ENCODE peak calls at places on chromosomes 2 and 18, in four cellular contexts. A, O, L and M are unnamed samples.

GRCh38 chr2:225566798-225567197 is 167.3 kb downstream of the NYAP2 start:
- DNase-seq in A (no peak), O (no peak), L (no peak), M (no peak)

GRCh38 chr2:121309323-121309722 is 24.3 kb upstream of the TFCP2L1 start:
- DNase-seq in A (no peak), O (no peak), L (no peak), M (no peak)

GRCh38 chr2:127637236-127637630 is 8.7 kb upstream of the GPR17 start:
- DNase-seq in A (peak; percentile 88), O (no peak), L (no peak), M (no peak)

GRCh38 chr2:49516427-49516826 is 362.1 kb upstream of the FSHR start:
- DNase-seq in A (no peak), O (no peak), L (no peak), M (no peak)

GRCh38 chr2:72745679-72746368 is 80.0 kb downstream of the EXOC6B start:
- DNase-seq in A (no peak), O (no peak), L (no peak), M (peak; percentile 27)

GRCh38 chr2:96916156-96917007 is 46.5 kb upstream of the SEMA4C start:
- DNase-seq in A (no peak), O (no peak), L (no peak), M (no peak)

GRCh38 chr2:238596571-238597551 is 170.1 kb downstream of the ASB1 start:
- DNase-seq in A (no peak), O (peak; percentile 90), L (peak; percentile 65), M (peak; percentile 94)

GRCh38 chr2:118197011-118197695 is 108.9 kb downstream of the INSIG2 start:
- DNase-seq in A (no peak), O (no peak), L (no peak), M (no peak)

GRCh38 chr2:60064687-60065361 is 488.6 kb downstream of the BCL11A start:
- DNase-seq in A (no peak), O (no peak), L (peak; percentile 27), M (no peak)

GRCh38 chr18:43965691-43966090 is 688.4 kb upstream of the SYT4 start:
- DNase-seq in A (no peak), O (no peak), L (no peak), M (no peak)

GRCh38 chr18:49613741-49614151 is 51.9 kb downstream of the LIPG start:
- DNase-seq in A (no peak), O (no peak), L (peak; percentile 27), M (no peak)

GRCh38 chr2:161096336-161096735 is 63.9 kb upstream of the TANK start:
- DNase-seq in A (no peak), O (no peak), L (no peak), M (no peak)

GRCh38 chr2:159150208-159150607 is 136.3 kb downstream of the WDSUB1 start:
- DNase-seq in A (no peak), O (no peak), L (no peak), M (no peak)

GRCh38 chr2:129929321-129930290 is 49.9 kb upstream of the RAB6C start:
- DNase-seq in A (no peak), O (no peak), L (no peak), M (no peak)

GRCh38 chr2:70921839-70922590 is 13.7 kb upstream of the ATP6V1B1 start:
- DNase-seq in A (no peak), O (no peak), L (peak; percentile 43), M (no peak)

GRCh38 chr2:239773377-239774141 is 251.6 kb downstream of the NDUFA10 start:
- DNase-seq in A (peak; percentile 71), O (no peak), L (no peak), M (no peak)

GRCh38 chr2:128348505-128349065 is 29.9 kb upstream of the HS6ST1 start:
- DNase-seq in A (no peak), O (no peak), L (no peak), M (no peak)

GRCh38 chr18:36296591-36297418 is 708 bp upstream of the FHOD3 start:
- DNase-seq in A (no peak), O (no peak), L (peak; percentile 53), M (no peak)

GRCh38 chr18:49723648-49724180 is 89.6 kb downstream of the ACAA2 start:
- DNase-seq in A (no peak), O (no peak), L (no peak), M (no peak)

GRCh38 chr2:214995409-214995808 is 143.0 kb downstream of the ABCA12 start:
- DNase-seq in A (no peak), O (no peak), L (no peak), M (no peak)

GRCh38 chr2:48357351-48357750 is 172.6 kb upstream of the STON1 start:
- DNase-seq in A (no peak), O (no peak), L (no peak), M (no peak)

GRCh38 chr2:232696609-232697058 is 497 bp upstream of the GIGYF2 start:
- DNase-seq in A (no peak), O (no peak), L (no peak), M (no peak)

GRCh38 chr18:79905389-79905911 is 46.0 kb downstream of the SLC66A2 start:
- DNase-seq in A (peak; percentile 57), O (no peak), L (no peak), M (no peak)

GRCh38 chr2:222296911-222297599 is 1.7 kb downstream of the PAX3 start:
- DNase-seq in A (peak; percentile 76), O (no peak), L (no peak), M (no peak)

GRCh38 chr18:60895181-60895580 is 438.0 kb upstream of the CDH20 start:
- DNase-seq in A (no peak), O (no peak), L (no peak), M (no peak)

GRCh38 chr2:145752091-145752806 is 1232.3 kb upstream of the ZEB2 start:
- DNase-seq in A (no peak), O (no peak), L (peak; percentile 26), M (peak; percentile 45)

GRCh38 chr2:19458604-19459003 is 100.2 kb upstream of the OSR1 start:
- DNase-seq in A (no peak), O (no peak), L (no peak), M (no peak)

GRCh38 chr2:188293601-188294482 is 2.2 kb downstream of the GULP1 start:
- DNase-seq in A (no peak), O (peak; percentile 64), L (peak; percentile 85), M (peak; percentile 79)

GRCh38 chr2:1887915-1888314 is 143.6 kb upstream of the PXDN start:
- DNase-seq in A (no peak), O (peak; percentile 1), L (no peak), M (no peak)

GRCh38 chr18:68454511-68455228 is 260.2 kb downstream of the TMX3 start:
- DNase-seq in A (no peak), O (no peak), L (no peak), M (no peak)

GRCh38 chr2:54741250-54741649 is 17.8 kb downstream of the EML6 start:
- DNase-seq in A (no peak), O (no peak), L (no peak), M (no peak)

GRCh38 chr2:163210430-163210918 is 371.9 kb upstream of the KCNH7 start:
- DNase-seq in A (no peak), O (no peak), L (no peak), M (peak; percentile 39)

GRCh38 chr18:44969214-44969842 is 288.6 kb downstream of the SETBP1 start:
- DNase-seq in A (no peak), O (no peak), L (no peak), M (no peak)

GRCh38 chr2:190481339-190481738 is 53.2 kb downstream of the NEMP2 start:
- DNase-seq in A (no peak), O (no peak), L (no peak), M (no peak)

GRCh38 chr2:18402888-18403287 is 157.6 kb downstream of the RDH14 start:
- DNase-seq in A (no peak), O (no peak), L (no peak), M (no peak)
- TF ChIP-seq CTCF in A (no peak), O (no peak), L (no peak), M (no peak)

DNA sequence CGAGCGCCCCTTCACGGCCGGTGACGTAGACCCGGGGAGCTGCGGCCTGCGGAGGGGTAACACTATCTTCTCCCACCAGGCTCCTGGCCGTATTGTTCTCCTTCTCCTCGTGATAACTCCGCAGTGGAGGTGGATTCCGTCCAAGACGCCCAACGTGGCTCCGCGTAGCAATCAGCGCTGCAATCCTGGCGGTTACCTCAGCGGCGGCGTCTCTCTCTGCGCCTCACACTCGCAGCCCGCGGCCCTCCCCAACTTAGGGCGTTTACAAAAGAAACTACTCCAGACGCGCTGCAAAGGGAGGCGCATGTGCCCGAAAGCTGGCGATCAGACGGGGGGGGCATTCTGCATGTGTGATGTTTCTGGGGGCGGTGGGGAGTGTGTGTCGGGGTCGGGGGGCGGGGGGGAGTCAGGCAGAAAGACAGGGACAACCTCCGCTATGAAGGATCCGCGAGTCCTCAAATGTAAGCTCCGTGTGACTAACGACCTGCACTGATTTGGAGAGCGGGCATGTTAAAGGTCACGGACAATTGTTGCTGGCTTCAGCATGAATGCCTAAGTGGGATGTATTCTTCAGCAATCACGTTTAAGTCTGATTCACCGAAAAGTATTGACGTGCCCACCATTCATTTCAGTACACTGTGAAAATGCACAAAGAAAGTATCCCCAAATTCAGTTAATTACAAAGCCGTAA is 1.3 kb upstream of the ZNF516 start:
- DNase-seq in A (peak; percentile 89), O (no peak), L (peak; percentile 57), M (no peak)
- H3K4me3 ChIP-seq in A (peak overlapping the region; percentile 70), O (peak overlapping the region; percentile 59), L (no peak overlapping the region), M (peak overlapping the region; percentile 77)

GRCh38 chr2:99854236-99854852 is 288.0 kb downstream of the AFF3 start:
- DNase-seq in A (no peak), O (no peak), L (no peak), M (no peak)

GRCh38 chr2:99851091-99851490 is 291.3 kb downstream of the AFF3 start:
- DNase-seq in A (no peak), O (peak; percentile 65), L (no peak), M (peak; percentile 79)

GRCh38 chr2:99851811-99852210 is 290.6 kb downstream of the AFF3 start:
- DNase-seq in A (no peak), O (no peak), L (no peak), M (no peak)

GRCh38 chr2:99852376-99852934 is 289.9 kb downstream of the AFF3 start:
- DNase-seq in A (no peak), O (no peak), L (no peak), M (no peak)

DNA sequence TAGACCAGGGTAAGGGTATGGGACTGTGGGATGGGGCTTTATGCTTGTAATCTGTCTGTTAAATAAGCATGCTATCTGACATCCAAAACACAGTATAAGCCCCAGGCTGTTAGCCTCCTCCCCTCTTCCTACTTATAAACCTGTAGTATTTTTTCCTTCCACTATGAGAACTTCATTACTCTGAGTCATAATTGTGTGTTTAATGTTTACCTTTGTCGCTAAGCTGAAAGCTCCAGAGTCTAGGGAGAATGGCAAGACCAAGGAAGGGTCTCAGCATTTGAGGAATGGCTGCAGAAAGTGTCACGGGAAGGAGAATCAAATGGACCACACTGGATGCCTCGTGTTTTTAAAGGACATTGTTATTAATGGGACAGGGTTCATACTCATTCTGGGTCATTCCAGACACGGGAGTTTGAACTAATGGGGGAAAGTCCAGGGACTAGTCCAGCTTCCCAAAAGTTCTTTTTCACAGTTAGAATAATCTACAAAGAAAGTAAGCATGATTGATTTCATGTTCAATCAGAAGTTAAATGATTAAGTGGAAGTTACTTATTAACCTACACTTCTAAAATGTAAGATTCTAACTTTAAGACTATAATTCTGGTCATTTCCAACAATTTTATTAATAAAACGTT is 292.2 kb downstream of the AFF3 start:
- DNase-seq in A (no peak), O (peak; percentile 42), L (no peak), M (peak; percentile 80)
- TF ChIP-seq CTCF in A (no peak), O (no peak), L (no peak), M (no peak)

DNA sequence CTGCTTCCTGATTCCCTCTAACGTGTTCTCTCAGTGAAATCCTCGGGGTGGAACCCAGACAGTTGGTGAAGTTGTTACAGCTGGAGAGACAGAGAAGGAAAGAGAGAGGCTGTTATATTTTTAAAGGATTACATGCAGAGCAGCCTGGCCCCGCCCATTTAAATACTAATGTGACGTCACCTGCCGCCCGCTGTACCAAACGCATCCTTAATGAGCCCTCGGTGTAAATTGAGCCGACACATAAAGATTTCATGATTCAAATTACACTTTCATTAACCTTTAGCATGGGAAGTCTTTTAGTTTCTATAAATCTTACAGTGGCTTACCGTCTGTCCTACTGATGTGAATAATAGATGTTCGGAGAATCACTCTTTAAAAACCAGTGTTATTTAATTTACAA is 164.0 kb upstream of the SIX3 start:
- DNase-seq in A (no peak), O (no peak), L (no peak), M (no peak)
- H3K4me3 ChIP-seq in A (no peak overlapping the region), O (no peak overlapping the region), L (no peak overlapping the region), M (no peak overlapping the region)